ENCODE peak calls at places on chromosomes 1 and 21, in four cellular contexts. X is upper lobe of left lung; O is CD4-positive, alpha-beta T cell; V is epithelial cell of esophagus. M is an unnamed sample.
A peak's percentile ranks its signal among the peaks of the same experiment; 100 is the strongest.

GRCh38 chr1:110242062-110242461 is 31.9 kb downstream of the KCNC4 start:
- DNase-seq in O (no peak), X (no peak), V (no peak), M (no peak)

GRCh38 chr1:211606914-211607751 is 28.2 kb upstream of the SLC30A1 start:
- DNase-seq in O (no peak), V (no peak), X (peak; percentile 74), M (no peak)

GRCh38 chr21:16755061-16755460 is 757.8 kb upstream of the CXADR start:
- DNase-seq in V (no peak), O (no peak), X (no peak), M (no peak)

GRCh38 chr1:230292739-230293720 is 133.1 kb downstream of the PGBD5 start:
- DNase-seq in X (peak; percentile 17), V (peak; percentile 47), O (peak; percentile 21), M (no peak)

GRCh38 chr1:154329551-154330131 is 4.3 kb downstream of the ATP8B2 start:
- DNase-seq in X (no peak), V (no peak), O (no peak), M (no peak)

GRCh38 chr1:198359024-198359653 is 181.3 kb downstream of the ATP6V1G3 start:
- DNase-seq in X (no peak), O (no peak), V (peak; percentile 36), M (no peak)

GRCh38 chr21:38351961-38352521 is 95.2 kb downstream of the KCNJ15 start:
- DNase-seq in O (no peak), X (no peak), V (peak; percentile 84), M (no peak)

GRCh38 chr1:242523968-242524570 is 428 bp downstream of the PLD5 start:
- DNase-seq in X (peak; percentile 31), O (no peak), V (peak; percentile 75), M (peak; percentile 74)

GRCh38 chr1:50416553-50417453 is 6.4 kb downstream of the DMRTA2 start:
- DNase-seq in X (no peak), V (no peak), O (no peak), M (no peak)

DNA sequence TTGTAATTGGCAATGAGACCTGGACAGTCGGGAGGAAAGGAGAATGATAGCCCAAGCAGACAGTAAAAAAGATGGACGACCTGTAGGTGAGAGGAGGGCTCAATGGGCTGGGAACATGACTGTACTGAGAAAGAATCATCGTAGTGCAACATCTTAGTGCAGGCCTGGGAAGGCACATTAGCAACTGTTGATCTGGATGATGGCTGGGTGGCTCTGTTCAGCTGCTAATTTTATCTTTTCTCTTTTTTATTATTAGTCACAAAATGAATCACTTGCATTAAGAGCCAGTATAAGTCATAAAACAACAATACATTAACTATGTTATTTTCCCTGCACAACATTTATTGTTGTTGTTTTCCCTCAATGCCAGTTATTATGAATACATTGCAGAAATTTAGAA is 32.9 kb downstream of the IFI44 start:
- DNase-seq in V (peak; percentile 13), X (no peak), O (no peak), M (no peak)
- TF ChIP-seq CTCF in V (no peak), X (no peak), O (no peak), M (no peak)

DNA sequence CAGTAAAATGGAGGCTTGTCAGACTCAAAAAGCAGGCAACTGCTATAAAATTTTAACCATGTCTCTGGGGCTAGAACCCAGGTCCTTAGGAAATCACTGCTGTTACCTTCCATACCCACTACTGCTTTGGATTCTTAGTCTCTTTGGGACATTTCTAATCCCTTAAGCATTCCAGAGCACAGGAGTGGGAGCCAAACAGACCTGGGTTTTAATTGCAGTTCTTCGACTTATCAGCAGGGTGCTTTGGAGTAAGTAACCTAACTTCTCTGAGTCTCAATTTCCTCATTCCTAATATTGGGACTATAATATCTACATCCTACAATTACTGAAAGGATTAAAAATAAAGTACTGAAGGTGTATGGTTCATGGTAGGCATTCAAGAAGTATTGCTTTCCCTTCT is 161.0 kb upstream of the BEND5 start:
- DNase-seq in V (no peak), X (no peak), O (no peak), M (no peak)
- TF ChIP-seq CTCF in V (no peak), X (no peak), O (no peak), M (no peak)

GRCh38 chr1:217776693-217777092 is 145.5 kb downstream of the SPATA17 start:
- DNase-seq in X (no peak), O (no peak), V (no peak), M (no peak)

DNA sequence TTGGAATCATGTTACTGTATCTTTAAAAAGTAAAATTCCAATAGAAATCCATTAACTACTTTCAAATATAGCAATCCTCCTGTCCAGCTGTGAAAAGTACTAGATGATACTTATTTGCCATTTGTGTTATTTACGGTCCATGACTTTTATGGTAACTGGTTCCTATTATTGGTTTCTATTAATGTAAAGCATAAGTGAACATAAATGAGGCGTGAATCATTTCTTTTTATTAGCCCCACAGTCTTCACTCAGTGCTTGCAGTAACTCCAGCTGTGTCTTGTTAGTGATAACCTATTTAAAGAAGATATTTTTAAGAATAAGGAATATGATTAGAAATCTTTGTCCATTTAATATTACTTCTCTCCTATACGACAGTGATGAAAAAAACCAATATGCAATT is 149.8 kb downstream of the SPATA17 start:
- DNase-seq in X (no peak), O (no peak), V (no peak), M (no peak)
- TF ChIP-seq CTCF in X (no peak), O (no peak), V (no peak), M (no peak)

GRCh38 chr21:27756191-27756590 is 789.3 kb upstream of the ADAMTS5 start:
- DNase-seq in O (no peak), V (peak; percentile 43), X (no peak), M (no peak)

GRCh38 chr21:27761623-27762022 is 794.7 kb upstream of the ADAMTS5 start:
- DNase-seq in X (no peak), V (peak; percentile 7), O (no peak), M (no peak)

GRCh38 chr21:27764056-27764455 is 797.2 kb upstream of the ADAMTS5 start:
- DNase-seq in V (no peak), O (no peak), X (no peak), M (no peak)

GRCh38 chr21:27759091-27759659 is 792.3 kb upstream of the ADAMTS5 start:
- DNase-seq in X (peak; percentile 28), O (no peak), V (peak; percentile 29), M (no peak)

DNA sequence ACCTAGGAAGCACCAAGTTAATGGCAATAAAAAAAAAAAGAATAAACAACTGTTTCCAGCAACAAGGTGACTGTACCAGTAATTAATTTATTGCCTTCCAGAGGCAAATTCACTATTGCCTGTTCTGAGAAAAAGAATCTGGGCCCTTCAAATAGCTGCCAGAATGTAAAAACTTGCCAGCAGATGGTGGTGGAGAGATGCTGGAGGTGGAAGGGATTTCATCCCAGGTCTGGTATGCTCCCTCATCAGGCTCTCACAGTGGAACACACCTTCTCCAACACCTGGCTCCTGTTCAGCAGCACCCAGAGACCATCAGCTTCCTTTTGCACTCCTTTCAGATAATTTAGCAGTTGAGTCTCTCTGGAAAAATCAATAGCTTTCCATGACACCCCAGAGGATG is 792.9 kb upstream of the ADAMTS5 start:
- DNase-seq in O (no peak), V (peak; percentile 38), X (no peak), M (no peak)
- TF ChIP-seq CTCF in O (no peak), V (peak; percentile 37), X (no peak), M (no peak)

GRCh38 chr1:8739377-8739776 is 78.1 kb downstream of the RERE start:
- DNase-seq in X (no peak), V (no peak), O (no peak), M (no peak)
- TF ChIP-seq CTCF in X (no peak), V (peak; percentile 12), O (no peak), M (no peak)

GRCh38 chr1:3819626-3820245 is 23.4 kb upstream of the LRRC47 start:
- DNase-seq in V (peak; percentile 67), X (no peak), O (peak; percentile 8), M (no peak)

GRCh38 chr1:3822421-3822820 is 26.1 kb upstream of the LRRC47 start:
- DNase-seq in O (no peak), X (no peak), V (no peak), M (no peak)

GRCh38 chr1:3820316-3820715 is 24.0 kb upstream of the LRRC47 start:
- DNase-seq in O (no peak), V (no peak), X (no peak), M (no peak)

GRCh38 chr1:3821004-3821933 is 25.0 kb upstream of the LRRC47 start:
- DNase-seq in O (no peak), X (no peak), V (peak; percentile 5), M (no peak)

DNA sequence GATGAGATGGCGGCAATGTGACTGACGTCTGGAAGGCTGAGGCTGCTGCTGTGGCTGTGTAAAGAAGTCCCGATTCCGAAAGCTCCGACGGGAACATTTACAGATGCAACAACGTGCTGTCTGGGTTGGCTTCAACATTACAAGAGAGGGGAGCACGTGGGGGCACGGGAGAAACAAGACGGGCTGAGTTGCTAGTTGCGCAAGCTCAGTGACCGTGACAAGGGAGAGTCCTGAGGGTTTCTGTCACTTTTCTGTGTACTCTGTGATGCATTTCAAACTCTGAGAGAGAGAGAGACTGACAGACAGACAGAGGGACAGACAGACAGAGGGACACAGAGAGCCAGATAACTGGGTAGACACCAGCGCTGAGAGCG is 25.6 kb upstream of the LRRC47 start:
- DNase-seq in O (no peak), X (no peak), V (no peak), M (no peak)
- TF ChIP-seq CTCF in O (no peak), X (no peak), V (no peak), M (no peak)

GRCh38 chr1:163561570-163562295 is 240.0 kb downstream of the NUF2 start:
- DNase-seq in V (peak; percentile 33), X (no peak), O (no peak), M (no peak)
- TF ChIP-seq CTCF in V (peak; percentile 46), X (no peak), O (no peak), M (peak; percentile 69)

GRCh38 chr1:113057006-113057405 is 16.0 kb upstream of the LRIG2 start:
- DNase-seq in X (no peak), O (no peak), V (no peak), M (no peak)
- TF ChIP-seq CTCF in X (no peak), O (no peak), V (no peak), M (no peak)

GRCh38 chr1:158115126-158115525 is 65.6 kb upstream of the CD1D start:
- DNase-seq in X (no peak), O (no peak), V (no peak), M (no peak)

GRCh38 chr1:158116311-158116710 is 64.4 kb upstream of the CD1D start:
- DNase-seq in X (no peak), V (no peak), O (no peak), M (no peak)

GRCh38 chr1:158113759-158114127 is 67.0 kb upstream of the CD1D start:
- DNase-seq in O (no peak), X (no peak), V (no peak), M (no peak)

GRCh38 chr1:158116768-158117167 is 63.9 kb upstream of the CD1D start:
- DNase-seq in X (no peak), O (no peak), V (no peak), M (no peak)

DNA sequence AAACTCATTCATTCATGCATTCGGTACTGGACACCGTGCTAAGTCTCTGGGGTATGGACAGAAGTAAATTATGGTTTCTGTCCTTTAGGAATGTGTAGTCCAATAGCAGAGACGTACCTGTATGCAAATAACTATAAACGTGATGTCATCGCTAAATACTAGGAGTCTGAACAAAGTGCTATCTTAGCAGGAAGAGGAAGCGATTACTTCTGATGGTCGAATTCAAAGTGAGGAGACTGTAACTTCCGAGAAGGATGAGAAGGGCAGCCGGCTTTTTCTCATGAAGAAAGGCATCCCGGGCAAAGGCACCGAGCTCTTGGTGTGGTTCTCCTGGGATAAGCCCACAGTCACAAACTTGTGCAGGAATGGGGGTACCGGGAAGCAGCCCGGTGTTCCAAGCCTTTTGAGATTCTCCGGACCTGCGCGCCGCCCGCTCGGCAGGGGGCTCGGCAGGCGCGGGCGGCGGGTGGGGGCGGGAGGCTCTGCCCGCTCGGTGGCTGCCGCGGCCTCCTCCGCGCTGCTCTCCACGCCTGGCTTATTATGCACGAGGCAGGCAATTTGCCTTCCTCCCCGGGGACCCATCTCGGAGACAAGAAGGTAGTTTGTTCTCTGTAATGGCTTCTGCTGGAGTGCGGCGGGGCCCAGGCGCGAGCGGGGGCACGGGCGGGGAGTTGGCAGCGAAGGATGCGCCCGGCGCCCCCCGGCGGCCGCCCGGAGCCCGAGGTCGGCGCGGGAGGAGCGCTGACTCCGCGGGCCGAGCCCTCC is 67.5 kb upstream of the CD1D start:
- DNase-seq in O (peak; percentile 50), V (peak; percentile 42), X (no peak), M (peak; percentile 78)
- TF ChIP-seq CTCF in O (peak; percentile 48), V (peak; percentile 4), X (peak; percentile 37), M (peak; percentile 80)

M was measured in type B pancreatic cell.